ENCODE peak calls at places on chromosomes 5 and 9, in six cellular contexts. One of them, this sample, is unnamed.

GRCh38 chr5:143544606-143545005 is 141.1 kb upstream of the NR3C1 start:
- DNase-seq in A549: no peak
- DNase-seq in WTC11: no peak
- DNase-seq in bronchial epithelial cell: no peak
- DNase-seq in neural crest cell: no peak
- DNase-seq in fibroblast of mammary gland: peak
- DNase-seq in this sample: no peak

GRCh38 chr9:127452481-127453092 is 1.3 kb downstream of the LRSAM1 start:
- DNase-seq in A549: no peak
- DNase-seq in WTC11: no peak
- DNase-seq in bronchial epithelial cell: no peak
- DNase-seq in neural crest cell: no peak
- DNase-seq in fibroblast of mammary gland: no peak
- DNase-seq in this sample: no peak

GRCh38 chr5:147208134-147208533 is 26.7 kb upstream of the STK32A start:
- DNase-seq in A549: no peak
- DNase-seq in WTC11: no peak
- DNase-seq in bronchial epithelial cell: no peak
- DNase-seq in neural crest cell: no peak
- DNase-seq in fibroblast of mammary gland: peak
- DNase-seq in this sample: no peak

GRCh38 chr5:139872052-139872766 is 76.6 kb downstream of the PSD2 start:
- DNase-seq in A549: no peak
- DNase-seq in WTC11: peak
- DNase-seq in bronchial epithelial cell: no peak
- DNase-seq in neural crest cell: no peak
- DNase-seq in fibroblast of mammary gland: no peak
- DNase-seq in this sample: peak

GRCh38 chr5:32522429-32523143 is 62.8 kb upstream of the SUB1 start:
- DNase-seq in A549: no peak
- DNase-seq in WTC11: no peak
- DNase-seq in bronchial epithelial cell: peak
- DNase-seq in neural crest cell: no peak
- DNase-seq in fibroblast of mammary gland: peak
- DNase-seq in this sample: no peak

GRCh38 chr9:120735415-120736126 is 21.3 kb upstream of the MEGF9 start:
- DNase-seq in A549: no peak
- DNase-seq in WTC11: no peak
- DNase-seq in bronchial epithelial cell: peak
- DNase-seq in neural crest cell: no peak
- DNase-seq in fibroblast of mammary gland: peak
- DNase-seq in this sample: no peak

GRCh38 chr9:70382046-70382708 is 32.3 kb downstream of the KLF9 start:
- DNase-seq in A549: no peak
- DNase-seq in WTC11: no peak
- DNase-seq in bronchial epithelial cell: no peak
- DNase-seq in neural crest cell: no peak
- DNase-seq in fibroblast of mammary gland: no peak
- DNase-seq in this sample: no peak

GRCh38 chr5:106374956-106375355 is 1295.8 kb downstream of the EFNA5 start:
- DNase-seq in A549: no peak
- DNase-seq in WTC11: no peak
- DNase-seq in bronchial epithelial cell: no peak
- DNase-seq in neural crest cell: no peak
- DNase-seq in fibroblast of mammary gland: no peak
- DNase-seq in this sample: no peak

GRCh38 chr5:103472820-103473219 is 89.8 kb downstream of the NUDT12 start:
- DNase-seq in A549: peak
- DNase-seq in WTC11: no peak
- DNase-seq in bronchial epithelial cell: peak
- DNase-seq in neural crest cell: no peak
- DNase-seq in fibroblast of mammary gland: peak
- DNase-seq in this sample: no peak

GRCh38 chr5:151755383-151755782 is 3.0 kb downstream of the ATOX1 start:
- DNase-seq in A549: no peak
- DNase-seq in WTC11: no peak
- DNase-seq in bronchial epithelial cell: no peak
- DNase-seq in neural crest cell: no peak
- DNase-seq in fibroblast of mammary gland: no peak
- DNase-seq in this sample: no peak

GRCh38 chr5:151758141-151758429 is 346 bp downstream of the ATOX1 start:
- DNase-seq in A549: peak
- DNase-seq in WTC11: no peak
- DNase-seq in bronchial epithelial cell: no peak
- DNase-seq in neural crest cell: peak
- DNase-seq in fibroblast of mammary gland: no peak
- DNase-seq in this sample: peak

GRCh38 chr5:151757233-151758140 is 944 bp downstream of the ATOX1 start:
- DNase-seq in A549: no peak
- DNase-seq in WTC11: no peak
- DNase-seq in bronchial epithelial cell: peak
- DNase-seq in neural crest cell: no peak
- DNase-seq in fibroblast of mammary gland: no peak
- DNase-seq in this sample: no peak

DNA sequence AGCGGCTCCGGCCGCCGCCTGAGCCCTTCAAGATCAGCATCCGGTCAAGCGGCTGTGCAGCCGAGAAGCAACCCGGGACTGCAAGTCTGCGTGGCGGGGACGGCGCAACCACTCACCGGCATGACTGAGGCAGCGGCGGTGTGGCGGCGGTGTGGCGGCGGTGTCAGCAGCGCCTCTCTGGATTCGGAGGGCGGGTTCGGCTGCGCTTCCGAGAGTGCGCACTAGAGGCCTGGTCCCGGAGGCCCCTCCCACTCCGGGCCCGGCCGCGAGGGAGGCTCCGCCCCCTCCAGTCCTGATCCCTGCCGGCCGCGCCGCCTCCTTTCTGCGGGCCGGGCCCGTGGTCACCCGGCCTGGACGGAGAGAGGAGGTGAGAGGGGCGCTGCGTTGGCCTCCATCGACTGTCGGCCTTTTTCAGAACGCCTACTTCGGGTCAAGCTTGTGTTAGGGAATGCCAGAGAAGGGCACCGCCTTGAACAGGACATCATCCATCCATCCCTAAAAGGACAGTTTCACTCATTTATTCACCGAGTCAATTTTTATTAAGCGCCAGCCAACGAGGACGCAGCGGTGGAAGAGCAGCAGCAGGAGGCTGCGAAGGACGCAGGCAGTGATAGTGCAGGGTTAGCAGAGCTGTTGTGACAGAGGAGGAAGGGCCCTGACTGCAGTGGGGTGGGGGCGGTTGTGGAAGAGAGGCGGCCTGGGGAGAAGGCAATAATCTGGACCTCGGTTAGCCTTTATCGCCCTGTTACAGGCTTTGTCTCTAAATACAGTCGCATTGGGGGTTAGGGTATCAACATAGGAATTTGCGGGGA is at the start of gene ATOX1:
- DNase-seq in A549: peak
- DNase-seq in WTC11: peak
- DNase-seq in bronchial epithelial cell: peak
- DNase-seq in neural crest cell: peak
- DNase-seq in fibroblast of mammary gland: peak
- DNase-seq in this sample: peak
- TF ChIP-seq CTCF in A549: no peak
- TF ChIP-seq CTCF in WTC11: no peak
- TF ChIP-seq CTCF in bronchial epithelial cell: no peak
- TF ChIP-seq CTCF in neural crest cell: peak
- TF ChIP-seq CTCF in fibroblast of mammary gland: no peak
- TF ChIP-seq CTCF in this sample: no peak

GRCh38 chr5:172162348-172162747 is 25.7 kb downstream of the STK10 start:
- DNase-seq in A549: no peak
- DNase-seq in WTC11: no peak
- DNase-seq in bronchial epithelial cell: no peak
- DNase-seq in neural crest cell: no peak
- DNase-seq in fibroblast of mammary gland: no peak
- DNase-seq in this sample: no peak
- TF ChIP-seq CTCF in A549: no peak
- TF ChIP-seq CTCF in WTC11: no peak
- TF ChIP-seq CTCF in bronchial epithelial cell: no peak
- TF ChIP-seq CTCF in neural crest cell: peak
- TF ChIP-seq CTCF in fibroblast of mammary gland: no peak
- TF ChIP-seq CTCF in this sample: no peak

GRCh38 chr5:11383506-11384095 is 520.6 kb downstream of the CTNND2 start:
- DNase-seq in A549: no peak
- DNase-seq in WTC11: no peak
- DNase-seq in bronchial epithelial cell: no peak
- DNase-seq in neural crest cell: no peak
- DNase-seq in fibroblast of mammary gland: no peak
- DNase-seq in this sample: no peak

GRCh38 chr5:11385251-11385900 is 518.9 kb downstream of the CTNND2 start:
- DNase-seq in A549: no peak
- DNase-seq in WTC11: peak
- DNase-seq in bronchial epithelial cell: no peak
- DNase-seq in neural crest cell: no peak
- DNase-seq in fibroblast of mammary gland: peak
- DNase-seq in this sample: no peak

GRCh38 chr5:11385901-11386293 is 518.3 kb downstream of the CTNND2 start:
- DNase-seq in A549: no peak
- DNase-seq in WTC11: peak
- DNase-seq in bronchial epithelial cell: no peak
- DNase-seq in neural crest cell: no peak
- DNase-seq in fibroblast of mammary gland: no peak
- DNase-seq in this sample: no peak

GRCh38 chr5:11387382-11387781 is 516.9 kb downstream of the CTNND2 start:
- DNase-seq in A549: no peak
- DNase-seq in WTC11: no peak
- DNase-seq in bronchial epithelial cell: no peak
- DNase-seq in neural crest cell: no peak
- DNase-seq in fibroblast of mammary gland: no peak
- DNase-seq in this sample: no peak

GRCh38 chr5:11384441-11385250 is 519.6 kb downstream of the CTNND2 start:
- DNase-seq in A549: no peak
- DNase-seq in WTC11: peak
- DNase-seq in bronchial epithelial cell: no peak
- DNase-seq in neural crest cell: peak
- DNase-seq in fibroblast of mammary gland: no peak
- DNase-seq in this sample: peak
- TF ChIP-seq CTCF in A549: no peak
- TF ChIP-seq CTCF in WTC11: no peak
- TF ChIP-seq CTCF in bronchial epithelial cell: no peak
- TF ChIP-seq CTCF in neural crest cell: peak
- TF ChIP-seq CTCF in fibroblast of mammary gland: no peak
- TF ChIP-seq CTCF in this sample: no peak

GRCh38 chr5:173268750-173269580 is 34.0 kb upstream of the NKX2-5 start:
- DNase-seq in A549: no peak
- DNase-seq in WTC11: no peak
- DNase-seq in bronchial epithelial cell: no peak
- DNase-seq in neural crest cell: no peak
- DNase-seq in fibroblast of mammary gland: no peak
- DNase-seq in this sample: peak
- TF ChIP-seq CTCF in A549: no peak
- TF ChIP-seq CTCF in WTC11: no peak
- TF ChIP-seq CTCF in bronchial epithelial cell: no peak
- TF ChIP-seq CTCF in neural crest cell: no peak
- TF ChIP-seq CTCF in fibroblast of mammary gland: no peak
- TF ChIP-seq CTCF in this sample: no peak

GRCh38 chr9:133464638-133465037 is 4.9 kb downstream of the CACFD1 start:
- DNase-seq in A549: no peak
- DNase-seq in WTC11: no peak
- DNase-seq in bronchial epithelial cell: no peak
- DNase-seq in neural crest cell: no peak
- DNase-seq in fibroblast of mammary gland: no peak
- DNase-seq in this sample: no peak

GRCh38 chr9:133461975-133462374 is 2.2 kb downstream of the CACFD1 start:
- DNase-seq in A549: no peak
- DNase-seq in WTC11: peak
- DNase-seq in bronchial epithelial cell: no peak
- DNase-seq in neural crest cell: no peak
- DNase-seq in fibroblast of mammary gland: no peak
- DNase-seq in this sample: no peak

GRCh38 chr9:133460405-133461175 is 812 bp downstream of the CACFD1 start:
- DNase-seq in A549: peak
- DNase-seq in WTC11: peak
- DNase-seq in bronchial epithelial cell: peak
- DNase-seq in neural crest cell: no peak
- DNase-seq in fibroblast of mammary gland: no peak
- DNase-seq in this sample: no peak

GRCh38 chr9:133463864-133464615 is 4.3 kb downstream of the CACFD1 start:
- DNase-seq in A549: no peak
- DNase-seq in WTC11: no peak
- DNase-seq in bronchial epithelial cell: no peak
- DNase-seq in neural crest cell: no peak
- DNase-seq in fibroblast of mammary gland: no peak
- DNase-seq in this sample: no peak

GRCh38 chr9:133463234-133463863 is 3.6 kb downstream of the CACFD1 start:
- DNase-seq in A549: peak
- DNase-seq in WTC11: peak
- DNase-seq in bronchial epithelial cell: peak
- DNase-seq in neural crest cell: no peak
- DNase-seq in fibroblast of mammary gland: no peak
- DNase-seq in this sample: no peak
- TF ChIP-seq CTCF in A549: peak
- TF ChIP-seq CTCF in WTC11: no peak
- TF ChIP-seq CTCF in bronchial epithelial cell: peak
- TF ChIP-seq CTCF in neural crest cell: peak
- TF ChIP-seq CTCF in fibroblast of mammary gland: no peak
- TF ChIP-seq CTCF in this sample: no peak

GRCh38 chr9:129639756-129640085 is 2.2 kb downstream of the ASB6 start:
- DNase-seq in A549: no peak
- DNase-seq in WTC11: no peak
- DNase-seq in bronchial epithelial cell: no peak
- DNase-seq in neural crest cell: no peak
- DNase-seq in fibroblast of mammary gland: no peak
- DNase-seq in this sample: no peak
- TF ChIP-seq CTCF in A549: no peak
- TF ChIP-seq CTCF in WTC11: no peak
- TF ChIP-seq CTCF in bronchial epithelial cell: no peak
- TF ChIP-seq CTCF in neural crest cell: no peak
- TF ChIP-seq CTCF in fibroblast of mammary gland: no peak
- TF ChIP-seq CTCF in this sample: no peak